ENCODE peak calls at places on chromosome X, in six cellular contexts. A, S, R, E, Z and I are unnamed samples.

GRCh38 chrX:69162466-69162865 is 2.8 kb downstream of the PJA1 start:
- DNase-seq in A (peak; percentile 5), S (no peak), E (no peak), R (no peak), Z (no peak), I (no peak)

GRCh38 chrX:71622347-71623104 is 4.2 kb upstream of the CXCR3 start:
- DNase-seq in R (peak; percentile 85), Z (no peak), A (peak; percentile 92), E (peak; percentile 34), S (peak; percentile 57), I (peak; percentile 33)

GRCh38 chrX:15413101-15413500 is 28.9 kb upstream of the VEGFD start:
- DNase-seq in Z (no peak), R (no peak), E (no peak), A (no peak), S (no peak), I (no peak)

GRCh38 chrX:149825424-149825823 is 43.7 kb downstream of the MAGEA9 start:
- DNase-seq in S (peak; percentile 24), E (peak; percentile 3), A (peak; percentile 41), R (peak; percentile 84), Z (no peak), I (no peak)

GRCh38 chrX:41180194-41180902 is 95.1 kb downstream of the USP9X start:
- DNase-seq in E (peak; percentile 42), Z (peak; percentile 36), R (peak; percentile 66), A (peak; percentile 76), S (peak; percentile 81), I (peak; percentile 45)

GRCh38 chrX:54422168-54422567 is 18.0 kb upstream of the TSR2 start:
- DNase-seq in E (no peak), S (no peak), A (no peak), R (no peak), Z (no peak), I (no peak)

GRCh38 chrX:119605739-119606507 is at the start of gene NKRF:
- DNase-seq in Z (peak; percentile 79), S (peak; percentile 93), E (peak; percentile 83), R (peak; percentile 92), A (peak; percentile 94), I (peak; percentile 87)

GRCh38 chrX:123960956-123961267 is 594 bp upstream of the STAG2 start:
- DNase-seq in S (no peak), E (no peak), R (no peak), A (no peak), Z (peak; percentile 10), I (no peak)

GRCh38 chrX:91434351-91435168 is at the start of gene PABPC5:
- DNase-seq in E (peak; percentile 1), S (peak; percentile 43), A (no peak), Z (no peak), R (no peak), I (no peak)

GRCh38 chrX:11423362-11423818 is 130.2 kb downstream of the AMELX start:
- DNase-seq in E (no peak), S (peak; percentile 83), Z (no peak), R (no peak), A (peak; percentile 80), I (peak; percentile 89)

GRCh38 chrX:71917621-71918341 is 7.1 kb downstream of the NHSL2 start:
- DNase-seq in Z (no peak), S (no peak), E (no peak), R (no peak), A (no peak), I (no peak)

GRCh38 chrX:129697204-129697829 is 41.5 kb upstream of the XPNPEP2 start:
- DNase-seq in Z (no peak), S (no peak), E (no peak), A (no peak), R (peak; percentile 49), I (no peak)

GRCh38 chrX:105876658-105877057 is 54.3 kb downstream of the NRK start:
- DNase-seq in A (peak; percentile 17), S (peak; percentile 49), Z (peak; percentile 0), E (no peak), R (no peak), I (no peak)

GRCh38 chrX:23382572-23382971 is 47.9 kb downstream of the PTCHD1 start:
- DNase-seq in R (no peak), S (no peak), Z (no peak), A (no peak), E (no peak), I (no peak)

GRCh38 chrX:76183289-76184057 is 10.6 kb downstream of the PBDC1 start:
- DNase-seq in R (no peak), Z (peak; percentile 45), A (no peak), S (peak; percentile 90), E (no peak), I (peak; percentile 59)

GRCh38 chrX:138026211-138026610 is 460.3 kb downstream of the ZIC3 start:
- DNase-seq in A (peak; percentile 0), S (peak; percentile 18), R (no peak), Z (peak; percentile 0), E (no peak), I (peak; percentile 30)

GRCh38 chrX:2385224-2385623 is 115.6 kb downstream of the DHRSX start:
- DNase-seq in S (peak; percentile 90), Z (peak; percentile 65), E (no peak), A (no peak), R (no peak), I (no peak)

GRCh38 chrX:140510895-140511295 is 6.0 kb upstream of the SOX3 start:
- DNase-seq in E (no peak), Z (no peak), A (no peak), S (no peak), R (no peak), I (no peak)

GRCh38 chrX:28120076-28120475 is 138.8 kb upstream of the DCAF8L1 start:
- DNase-seq in S (no peak), A (no peak), E (no peak), Z (peak; percentile 32), R (no peak), I (no peak)

GRCh38 chrX:138885886-138886285 is 174.4 kb upstream of the FGF13 start:
- DNase-seq in R (no peak), Z (peak; percentile 43), A (no peak), E (no peak), S (peak; percentile 1), I (no peak)

GRCh38 chrX:122866527-122866926 is 317.6 kb upstream of the GRIA3 start:
- DNase-seq in S (peak; percentile 83), A (no peak), E (no peak), Z (peak; percentile 26), R (no peak), I (peak; percentile 66)

GRCh38 chrX:155577682-155578081 is 35.1 kb downstream of the TMLHE start:
- DNase-seq in Z (no peak), A (peak; percentile 0), R (no peak), E (no peak), S (no peak), I (no peak)

GRCh38 chrX:151694661-151695582 is at the start of gene PRRG3:
- DNase-seq in R (no peak), Z (no peak), E (no peak), A (no peak), S (no peak), I (no peak)